ENCODE peak calls at places on chromosome 10, in seven cellular contexts. Q is GM23338; O is A549; Y is activated gamma-delta T cell treated with Interleukin-2 at 50 U/mL for 16 hours; R is Calu3; P is stimulated activated CD8-positive, alpha-beta memory T cell treated with anti-CD3 and anti-CD28 coated beads, Interleukin-15, amount 100 ng/mL, for 1 hour; L is stomach. S is an unnamed sample.

GRCh38 chr10:91251430-91252056 is 31.1 kb downstream of the PCGF5 start:
- DNase-seq in Q (peak), O (peak), Y (peak), R (peak), P (peak), L (peak), S (peak)

GRCh38 chr10:120828940-120829339 is 22.2 kb upstream of the WDR11 start:
- DNase-seq in Q (no peak), O (no peak), Y (no peak), R (no peak), P (no peak), L (no peak), S (no peak)

GRCh38 chr10:50988792-50989191 is 85.5 kb upstream of the PRKG1 start:
- DNase-seq in Q (peak), O (peak), Y (no peak), R (no peak), P (no peak), L (no peak), S (peak)

GRCh38 chr10:12852732-12853131 is 148.8 kb downstream of the CCDC3 start:
- DNase-seq in Q (no peak), O (no peak), Y (no peak), R (no peak), P (no peak), L (no peak), S (no peak)

GRCh38 chr10:12741255-12741915 is 260.1 kb downstream of the CCDC3 start:
- DNase-seq in Q (no peak), O (no peak), Y (no peak), R (no peak), P (no peak), L (no peak), S (no peak)

GRCh38 chr10:3527869-3528268 is 257.1 kb downstream of the KLF6 start:
- DNase-seq in Q (no peak), O (no peak), Y (no peak), R (no peak), P (no peak), L (no peak), S (no peak)

GRCh38 chr10:121668336-121669009 is 70.2 kb upstream of the FGFR2 start:
- DNase-seq in Q (peak), O (no peak), Y (no peak), R (no peak), P (no peak), L (peak), S (no peak)

GRCh38 chr10:80474597-80474910 is 20.4 kb downstream of the TSPAN14 start:
- DNase-seq in Q (no peak), O (no peak), Y (no peak), R (no peak), P (no peak), L (no peak), S (no peak)

GRCh38 chr10:33631991-33632390 is 297.5 kb upstream of the NRP1 start:
- DNase-seq in Q (no peak), O (no peak), Y (no peak), R (no peak), P (no peak), L (no peak), S (no peak)

GRCh38 chr10:101441539-101442455 is 87.8 kb downstream of the BTRC start:
- DNase-seq in Q (peak), O (peak), Y (no peak), R (peak), P (no peak), L (no peak), S (peak)

GRCh38 chr10:126124923-126125322 is 228.6 kb downstream of the FANK1 start:
- DNase-seq in Q (no peak), O (no peak), Y (no peak), R (no peak), P (no peak), L (no peak), S (no peak)

GRCh38 chr10:5595591-5596590 is 70.5 kb downstream of the ASB13 start:
- DNase-seq in Q (no peak), O (peak), Y (no peak), R (peak), P (no peak), L (no peak), S (peak)

GRCh38 chr10:53702489-53702888 is 929.9 kb upstream of the MBL2 start:
- DNase-seq in Q (no peak), O (no peak), Y (no peak), R (no peak), P (no peak), L (no peak), S (no peak)

GRCh38 chr10:29266641-29267040 is 22.2 kb upstream of the LYZL1 start:
- DNase-seq in Q (peak), O (no peak), Y (no peak), R (no peak), P (no peak), L (no peak), S (no peak)

GRCh38 chr10:63722537-63722936 is 201.3 kb downstream of the REEP3 start:
- DNase-seq in Q (no peak), O (no peak), Y (no peak), R (no peak), P (no peak), L (no peak), S (no peak)

GRCh38 chr10:117534321-117535044 is 8.1 kb upstream of the EMX2 start:
- DNase-seq in Q (peak), O (no peak), Y (no peak), R (no peak), P (no peak), L (no peak), S (no peak)

GRCh38 chr10:93461807-93462178 is 20.3 kb downstream of the MYOF start:
- DNase-seq in Q (no peak), O (peak), Y (no peak), R (peak), P (no peak), L (peak), S (no peak)

GRCh38 chr10:24318517-24318916 is 109.6 kb downstream of the KIAA1217 start:
- DNase-seq in Q (no peak), O (no peak), Y (no peak), R (peak), P (no peak), L (no peak), S (no peak)

GRCh38 chr10:127293640-127294039 is 97.2 kb upstream of the INSYN2A start:
- DNase-seq in Q (no peak), O (no peak), Y (peak), R (no peak), P (peak), L (peak), S (no peak)

GRCh38 chr10:52774600-52775106 is 2.1 kb upstream of the MBL2 start:
- DNase-seq in Q (no peak), O (no peak), Y (no peak), R (no peak), P (no peak), L (no peak), S (no peak)

GRCh38 chr10:12041766-12042408 is 722 bp downstream of the UPF2 start:
- DNase-seq in Q (peak), O (peak), Y (peak), R (peak), P (no peak), L (no peak), S (peak)

GRCh38 chr10:114404171-114405010 is at the start of gene AFAP1L2:
- DNase-seq in Q (peak), O (peak), Y (no peak), R (no peak), P (no peak), L (peak), S (no peak)

GRCh38 chr10:31017534-31018361 is 13.9 kb downstream of the ZNF438 start:
- DNase-seq in Q (no peak), O (no peak), Y (no peak), R (no peak), P (no peak), L (no peak), S (no peak)

GRCh38 chr10:24415455-24416169 is 206.7 kb downstream of the KIAA1217 start:
- DNase-seq in Q (no peak), O (no peak), Y (no peak), R (no peak), P (no peak), L (peak), S (no peak)

GRCh38 chr10:110410329-110411046 is 87.2 kb upstream of the DUSP5 start:
- DNase-seq in Q (no peak), O (peak), Y (no peak), R (peak), P (no peak), L (peak), S (no peak)

GRCh38 chr10:2938869-2939268 is 128.5 kb upstream of the PFKP start:
- DNase-seq in Q (no peak), O (peak), Y (no peak), R (no peak), P (no peak), L (no peak), S (no peak)

GRCh38 chr10:13788701-13789447 is 202.1 kb downstream of the PRPF18 start:
- DNase-seq in Q (no peak), O (no peak), Y (no peak), R (no peak), P (no peak), L (peak), S (no peak)

GRCh38 chr10:108817572-108817971 is 1105.7 kb downstream of the XPNPEP1 start:
- DNase-seq in Q (no peak), O (no peak), Y (no peak), R (no peak), P (no peak), L (no peak), S (no peak)

GRCh38 chr10:115975031-115975430 is 298.0 kb downstream of the GFRA1 start:
- DNase-seq in Q (no peak), O (no peak), Y (no peak), R (no peak), P (no peak), L (no peak), S (no peak)

GRCh38 chr10:69645296-69645665 is 15.2 kb downstream of the FAM241B start:
- DNase-seq in Q (peak), O (no peak), Y (no peak), R (no peak), P (no peak), L (no peak), S (no peak)

GRCh38 chr10:69533658-69534057 is 39.6 kb downstream of the NEUROG3 start:
- DNase-seq in Q (no peak), O (no peak), Y (no peak), R (no peak), P (no peak), L (no peak), S (no peak)

GRCh38 chr10:45118929-45119328 is 118.2 kb downstream of the ZNF22 start:
- DNase-seq in Q (no peak), O (no peak), Y (no peak), R (no peak), P (no peak), L (no peak), S (no peak)

GRCh38 chr10:27147701-27148100 is 6.5 kb downstream of the YME1L1 start:
- DNase-seq in Q (no peak), O (no peak), Y (no peak), R (no peak), P (no peak), L (no peak), S (no peak)

GRCh38 chr10:64093946-64094560 is 572.9 kb downstream of the REEP3 start:
- DNase-seq in Q (no peak), O (no peak), Y (no peak), R (no peak), P (no peak), L (no peak), S (no peak)

GRCh38 chr10:130017010-130017630 is 53.0 kb upstream of the EBF3 start:
- DNase-seq in Q (no peak), O (no peak), Y (no peak), R (no peak), P (no peak), L (no peak), S (no peak)

GRCh38 chr10:78371118-78371517 is 337.5 kb downstream of the RPS24 start:
- DNase-seq in Q (no peak), O (no peak), Y (no peak), R (no peak), P (no peak), L (no peak), S (no peak)

GRCh38 chr10:21015838-21016237 is 118.7 kb upstream of the NEBL start:
- DNase-seq in Q (peak), O (no peak), Y (no peak), R (no peak), P (no peak), L (no peak), S (no peak)

GRCh38 chr10:66639351-66639750 is 286.5 kb upstream of the LRRTM3 start:
- DNase-seq in Q (no peak), O (no peak), Y (no peak), R (no peak), P (no peak), L (no peak), S (no peak)

GRCh38 chr10:78441704-78442103 is 408.0 kb downstream of the RPS24 start:
- DNase-seq in Q (no peak), O (no peak), Y (no peak), R (no peak), P (no peak), L (no peak), S (no peak)

GRCh38 chr10:93991101-93991500 is 2.6 kb upstream of the PLCE1 start:
- DNase-seq in Q (no peak), O (no peak), Y (no peak), R (no peak), P (no peak), L (no peak), S (no peak)